ENCODE peak calls at places on chromosomes 4 and X, in five cellular contexts. L is K562, F is HCT116, T is HepG2, Z is GM12878. G is an unnamed sample.

GRCh38 chr4:128334256-128334655 is 46.6 kb upstream of the PGRMC2 start:
- DNase-seq in T (no peak), F (no peak), Z (no peak), L (peak; percentile 29), G (no peak)

GRCh38 chr4:73507541-73507940 is 26.0 kb downstream of the AFM start:
- DNase-seq in L (no peak), T (peak; percentile 40), Z (no peak), F (no peak), G (no peak)

GRCh38 chr4:74598611-74599325 is 153.8 kb downstream of the AREG start:
- DNase-seq in F (no peak), Z (no peak), L (no peak), T (no peak), G (no peak)

GRCh38 chr4:139954512-139954911 is 199.5 kb downstream of the MAML3 start:
- DNase-seq in Z (no peak), F (no peak), L (no peak), T (no peak), G (no peak)

GRCh38 chr4:1393866-1394265 is 12.4 kb downstream of the NKX1-1 start:
- DNase-seq in Z (no peak), F (no peak), T (no peak), L (no peak), G (no peak)

GRCh38 chr4:117385531-117385930 is 300.2 kb upstream of the TRAM1L1 start:
- DNase-seq in F (no peak), L (no peak), T (no peak), Z (no peak), G (no peak)

GRCh38 chr4:56048621-56049427 is 100.1 kb downstream of the CEP135 start:
- DNase-seq in Z (peak; percentile 2), F (peak; percentile 29), L (peak; percentile 60), T (no peak), G (peak; percentile 2)

GRCh38 chr4:10173754-10174749 is 57.5 kb upstream of the WDR1 start:
- DNase-seq in Z (no peak), T (no peak), F (no peak), L (no peak), G (no peak)

GRCh38 chr4:14091966-14092365 is 464.4 kb upstream of the BOD1L1 start:
- DNase-seq in L (no peak), F (no peak), T (no peak), Z (no peak), G (no peak)

GRCh38 chr4:80592950-80593349 is 257.4 kb downstream of the CFAP299 start:
- DNase-seq in T (no peak), F (no peak), Z (no peak), L (no peak), G (no peak)

GRCh38 chr4:97395980-97396562 is 747.2 kb downstream of the STPG2 start:
- DNase-seq in Z (no peak), F (no peak), L (no peak), T (no peak), G (no peak)

GRCh38 chrX:37716502-37717068 is 31.0 kb downstream of the XK start:
- DNase-seq in T (no peak), F (no peak), Z (no peak), L (peak; percentile 46), G (no peak)

GRCh38 chr4:34181891-34182290 is 2062.4 kb downstream of the ARAP2 start:
- DNase-seq in F (peak; percentile 13), T (no peak), L (no peak), Z (no peak), G (no peak)

GRCh38 chr4:125714845-125715244 is 400.1 kb downstream of the FAT4 start:
- DNase-seq in T (no peak), F (no peak), L (no peak), Z (no peak), G (no peak)

GRCh38 chrX:36908801-36909403 is 99.3 kb upstream of the FAM47C start:
- DNase-seq in L (peak; percentile 12), F (peak; percentile 4), T (peak; percentile 12), Z (peak; percentile 1), G (no peak)

DNA sequence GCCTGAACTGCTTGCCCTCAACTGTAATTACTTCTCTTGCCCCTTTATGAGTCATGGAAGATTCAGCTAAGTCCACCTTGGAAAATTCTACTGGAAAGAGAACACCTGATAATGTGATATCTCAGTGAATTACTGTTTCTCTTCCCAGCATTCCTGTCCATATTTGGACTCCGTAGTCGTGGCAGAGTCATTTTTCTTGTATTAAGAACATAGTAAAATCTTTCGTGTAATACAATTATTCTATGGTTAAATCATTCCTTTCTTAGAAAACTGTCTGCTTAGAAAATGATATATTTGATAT is 364.5 kb downstream of the PDGFC start:
- DNase-seq in Z (no peak), F (no peak), L (no peak), T (no peak), G (no peak)
- H3K4me3 ChIP-seq in Z (no peak overlapping the region), F (no peak overlapping the region), L (no peak overlapping the region), T (no peak overlapping the region), G (no peak overlapping the region)

DNA sequence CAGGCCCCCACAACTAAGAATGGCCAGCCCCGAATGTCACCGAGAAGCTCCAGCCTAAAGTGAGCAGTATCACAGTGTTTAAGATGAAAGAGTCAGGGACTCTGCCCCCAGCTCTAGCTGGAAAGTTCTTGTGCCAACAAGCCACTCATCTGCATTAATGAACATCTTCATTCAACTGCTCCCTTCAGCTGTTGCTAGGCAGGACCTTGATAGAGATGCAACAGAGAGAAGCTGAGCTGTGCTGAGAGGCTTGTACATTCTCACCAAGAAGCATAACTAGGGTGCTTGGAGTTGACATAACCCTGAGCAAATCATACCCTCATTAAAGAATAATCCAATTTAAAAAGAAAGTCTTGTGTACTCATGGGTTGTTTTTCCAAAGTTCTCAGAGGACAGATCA is 63.3 kb downstream of the ATXN3L start:
- DNase-seq in T (no peak), F (no peak), Z (peak; percentile 40), L (no peak), G (no peak)
- TF ChIP-seq POLR2A in T (no peak), F (no peak), Z (no peak), L (no peak), G (no peak)

DNA sequence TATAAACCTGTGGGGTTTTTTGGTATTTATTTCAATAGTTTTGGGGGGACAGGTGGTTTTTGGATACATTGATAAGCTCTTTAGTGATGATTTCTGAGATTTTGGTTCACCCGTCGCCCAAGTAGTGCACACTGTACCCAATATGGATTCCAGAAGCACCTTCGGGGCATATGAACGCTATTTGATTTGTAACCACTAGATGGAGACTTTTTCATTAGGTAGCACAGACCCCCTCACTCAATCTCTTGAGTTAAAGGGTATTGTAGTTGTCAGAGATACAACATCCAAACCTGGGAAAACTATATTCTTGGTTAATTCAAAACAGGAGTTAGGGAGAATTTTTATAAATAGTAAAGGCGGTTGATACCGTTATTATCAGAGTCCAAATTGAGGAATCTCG is 79.8 kb downstream of the SPANXN3 start:
- DNase-seq in F (no peak), T (no peak), Z (no peak), L (peak; percentile 3), G (no peak)
- TF ChIP-seq ZNF274 in F (no peak), T (no peak), Z (no peak), L (no peak), G (no peak)

GRCh38 chr4:52094746-52095145 is 43.6 kb downstream of the SPATA18 start:
- DNase-seq in F (no peak), T (no peak), Z (no peak), L (no peak), G (no peak)
- H3K4me3 ChIP-seq in F (no peak overlapping the region), T (no peak overlapping the region), Z (no peak overlapping the region), L (no peak overlapping the region), G (no peak overlapping the region)

DNA sequence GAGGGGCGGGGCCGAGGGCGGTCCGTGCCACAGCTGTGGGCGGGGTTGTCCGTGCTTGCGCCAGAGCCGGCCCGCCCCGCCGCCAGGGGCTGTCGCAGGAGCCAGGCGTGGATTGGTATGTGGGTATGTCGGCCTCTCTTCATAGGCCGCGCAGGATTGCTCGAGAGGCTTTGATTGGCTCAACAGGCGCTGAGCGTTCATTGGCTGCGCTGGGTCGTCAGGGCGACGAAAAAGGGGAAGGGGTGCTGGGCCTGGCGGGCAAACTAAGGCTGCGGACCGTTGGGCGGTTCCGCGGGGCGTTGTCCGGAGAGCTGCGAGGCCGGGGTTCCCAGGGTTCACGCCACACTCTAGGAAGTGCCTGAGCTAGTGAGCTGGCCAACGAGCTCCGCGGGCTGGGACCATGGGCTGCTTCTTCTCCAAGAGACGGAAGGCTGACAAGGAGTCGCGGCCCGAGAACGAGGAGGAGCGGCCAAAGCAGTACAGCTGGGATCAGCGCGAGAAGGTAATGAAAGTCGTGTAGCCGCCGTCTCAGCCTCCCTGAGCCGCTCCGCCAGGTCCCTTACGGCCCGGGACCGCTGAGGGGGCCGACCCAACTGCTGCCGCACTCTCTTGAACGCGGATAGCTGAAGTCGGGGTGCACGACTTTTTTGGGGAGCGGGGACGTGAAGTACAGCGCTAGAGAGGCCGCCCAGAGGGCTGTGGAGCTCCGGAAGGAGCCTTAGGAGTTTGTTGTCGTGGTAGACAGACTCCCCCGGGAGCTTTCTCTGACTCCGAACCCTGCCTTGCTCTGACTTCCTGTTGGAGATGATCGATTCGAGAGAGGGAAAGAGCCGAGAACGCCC is at the start of gene RP2:
- DNase-seq in L (peak; percentile 72), F (peak; percentile 83), Z (peak; percentile 71), T (peak; percentile 91), G (peak; percentile 86)
- TF ChIP-seq POLR2A in L (peak; percentile 69), F (peak; percentile 46), Z (peak; percentile 70), T (peak; percentile 86), G (peak; percentile 56)

GRCh38 chr4:87758278-87758677 is 41.1 kb upstream of the IBSP start:
- DNase-seq in F (no peak), L (no peak), T (no peak), Z (no peak), G (no peak)
- TF ChIP-seq ZNF274 in F (no peak), L (no peak), T (no peak), Z (no peak), G (no peak)

GRCh38 chr4:122854444-122854843 is 27.8 kb downstream of the FGF2 start:
- DNase-seq in Z (no peak), L (no peak), T (no peak), F (no peak), G (no peak)
- H3K4me3 ChIP-seq in Z (no peak overlapping the region), L (no peak overlapping the region), T (peak overlapping the region; percentile 27), F (no peak overlapping the region), G (no peak overlapping the region)

GRCh38 chr4:7190278-7190594 is 2.1 kb upstream of the SORCS2 start:
- DNase-seq in L (no peak), T (no peak), F (no peak), Z (no peak), G (no peak)
- TF ChIP-seq POLR2A in L (no peak), T (no peak), F (no peak), Z (no peak), G (no peak)

DNA sequence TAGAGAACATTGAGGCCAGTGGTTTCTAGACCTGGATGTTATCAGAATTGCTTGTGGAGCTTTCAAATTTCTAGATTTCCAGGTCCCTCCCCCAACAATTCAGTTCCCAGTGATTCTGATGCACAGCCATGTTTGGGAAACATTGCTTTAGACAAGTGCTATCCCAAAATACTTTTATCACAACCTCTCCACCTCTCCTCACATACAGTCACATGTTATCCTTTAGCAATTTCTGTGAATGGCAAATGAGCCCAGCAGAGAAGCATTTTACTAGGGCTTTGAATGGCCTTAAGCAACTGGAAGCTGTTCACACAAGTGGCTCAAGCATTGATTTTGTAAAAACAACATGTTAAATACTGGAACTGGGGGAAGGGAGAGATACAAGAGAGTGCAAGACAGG is 29.7 kb downstream of the DCX start:
- DNase-seq in F (no peak), Z (no peak), T (no peak), L (no peak), G (no peak)
- TF ChIP-seq ZNF274 in F (no peak), Z (no peak), T (no peak), L (no peak), G (no peak)